ENCODE peak calls at places on chromosomes 6 and 20, in six cellular contexts. I, W, E, N, H and P are unnamed samples.
A peak's percentile ranks its signal among the peaks of the same experiment; 100 is the strongest.

GRCh38 chr20:31494131-31494530 is 19.0 kb downstream of the REM1 start:
- DNase-seq in I (no peak), E (no peak), H (peak; percentile 60), W (no peak), N (peak; percentile 35), P (no peak)

GRCh38 chr6:101909376-101909775 is 515.9 kb downstream of the GRIK2 start:
- DNase-seq in W (no peak), N (no peak), H (no peak), E (no peak), I (no peak), P (no peak)

GRCh38 chr20:33499347-33499746 is 9.5 kb downstream of the CBFA2T2 start:
- DNase-seq in N (no peak), I (no peak), H (no peak), W (no peak), E (no peak), P (peak; percentile 55)

GRCh38 chr6:91098006-91098405 is 511.1 kb upstream of the MAP3K7 start:
- DNase-seq in I (no peak), N (no peak), E (no peak), H (no peak), W (no peak), P (no peak)

GRCh38 chr6:12233693-12234551 is 56.2 kb upstream of the EDN1 start:
- DNase-seq in W (no peak), E (no peak), I (peak; percentile 18), N (peak; percentile 91), H (peak; percentile 29), P (peak; percentile 27)

GRCh38 chr6:152598858-152599537 is 38.2 kb downstream of the SYNE1 start:
- DNase-seq in N (no peak), I (no peak), H (no peak), W (no peak), E (no peak), P (no peak)

GRCh38 chr6:6923605-6924004 is 184.2 kb upstream of the RREB1 start:
- DNase-seq in I (no peak), E (no peak), H (no peak), W (no peak), N (no peak), P (no peak)

GRCh38 chr6:23180504-23181293 is 611.3 kb downstream of the HDGFL1 start:
- DNase-seq in H (no peak), N (no peak), E (no peak), I (no peak), W (no peak), P (no peak)

GRCh38 chr20:23161244-23161875 is 75.2 kb upstream of the CD93 start:
- DNase-seq in I (no peak), N (no peak), W (peak; percentile 76), E (no peak), H (no peak), P (no peak)

GRCh38 chr20:6768228-6769185 is 1.0 kb downstream of the BMP2 start:
- DNase-seq in W (peak; percentile 75), N (no peak), E (peak; percentile 51), H (peak; percentile 24), I (peak; percentile 19), P (peak; percentile 17)

GRCh38 chr6:161313940-161314509 is 40.2 kb upstream of the AGPAT4 start:
- DNase-seq in I (no peak), H (no peak), E (no peak), N (no peak), W (no peak), P (no peak)

GRCh38 chr20:44247676-44248419 is 740 bp downstream of the GDAP1L1 start:
- DNase-seq in I (peak; percentile 50), E (no peak), W (no peak), H (peak; percentile 68), N (no peak), P (peak; percentile 58)

GRCh38 chr20:20083796-20084195 is 31.5 kb downstream of the CFAP61 start:
- DNase-seq in I (peak; percentile 46), N (peak; percentile 41), W (no peak), H (no peak), E (no peak), P (peak; percentile 42)

GRCh38 chr6:135555550-135555949 is 58.0 kb upstream of the AHI1 start:
- DNase-seq in H (no peak), W (no peak), I (peak; percentile 20), E (no peak), N (no peak), P (peak; percentile 26)

GRCh38 chr6:137950581-137950980 is 83.5 kb downstream of the TNFAIP3 start:
- DNase-seq in N (no peak), H (no peak), W (no peak), I (no peak), E (no peak), P (no peak)

GRCh38 chr20:54166987-54167662 is 6.7 kb downstream of the CYP24A1 start:
- DNase-seq in H (no peak), I (no peak), W (no peak), E (no peak), N (no peak), P (no peak)